ENCODE peak calls at places on chromosomes 2 and 18, in four cellular contexts. C is coronary artery, Q is left lung, G is D721Med. S is an unnamed sample.

GRCh38 chr2:181396575-181397062 is 60.6 kb upstream of the ITGA4 start:
- DNase-seq in G (no peak), C (no peak), Q (no peak), S (no peak)

GRCh38 chr2:238771193-238771592 is 76.7 kb upstream of the TWIST2 start:
- DNase-seq in Q (no peak), G (no peak), C (no peak), S (no peak)

GRCh38 chr2:237490009-237490804 is 3.2 kb downstream of the MLPH start:
- DNase-seq in C (peak; percentile 24), G (no peak), Q (no peak), S (no peak)

GRCh38 chr2:129877795-129878775 is 101.4 kb upstream of the RAB6C start:
- DNase-seq in Q (no peak), C (peak; percentile 75), G (peak; percentile 36), S (no peak)

GRCh38 chr2:20614201-20615045 is 36.5 kb downstream of the HS1BP3 start:
- DNase-seq in G (peak; percentile 63), C (peak; percentile 84), Q (peak; percentile 55), S (no peak)

GRCh38 chr2:236940497-236940896 is 145.2 kb upstream of the COPS8 start:
- DNase-seq in G (no peak), C (no peak), Q (no peak), S (no peak)

GRCh38 chr2:54271236-54271635 is 15.2 kb upstream of the TSPYL6 start:
- DNase-seq in C (no peak), G (no peak), Q (no peak), S (no peak)

GRCh38 chr2:189982777-189983394 is 79.6 kb downstream of the MSTN start:
- DNase-seq in C (no peak), Q (no peak), G (no peak), S (no peak)

GRCh38 chr18:49878567-49878966 is 65.2 kb upstream of the ACAA2 start:
- DNase-seq in Q (no peak), C (no peak), G (no peak), S (no peak)

GRCh38 chr2:148814143-148814852 is 60.7 kb upstream of the KIF5C start:
- DNase-seq in G (no peak), Q (no peak), C (no peak), S (no peak)

GRCh38 chr2:152823901-152824300 is 105.5 kb downstream of the ARL6IP6 start:
- DNase-seq in C (no peak), Q (no peak), G (no peak), S (no peak)

DNA sequence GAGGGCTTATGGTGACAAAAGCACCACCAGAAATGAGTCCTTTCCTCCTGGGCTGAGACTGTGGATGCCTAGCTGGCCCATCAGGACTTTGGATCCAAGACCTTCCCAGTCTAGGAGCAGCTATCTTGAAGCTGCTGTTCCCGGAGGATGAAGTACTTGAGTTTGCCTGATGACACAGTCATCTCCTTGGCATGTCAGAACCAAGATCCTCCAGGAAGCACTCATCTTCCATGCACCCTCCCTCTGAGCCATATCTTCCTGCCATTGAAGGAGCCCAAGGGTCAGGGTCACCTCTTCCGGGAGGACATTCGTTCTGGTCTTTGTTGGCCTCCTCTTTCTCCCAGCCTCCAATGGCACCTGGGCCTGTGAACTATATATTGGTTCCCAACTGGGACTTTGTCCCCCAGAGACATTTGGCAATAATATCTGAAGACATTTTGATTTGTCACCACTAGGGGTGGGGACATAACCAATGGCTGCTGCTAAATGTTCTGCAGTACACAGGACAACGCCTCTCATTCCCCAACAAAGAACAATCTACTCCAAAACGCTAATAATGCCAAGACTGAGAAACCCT is 4.3 kb upstream of the MYO7B start:
- DNase-seq in G (no peak), C (no peak), Q (no peak), S (no peak)
- TF ChIP-seq CTCF in G (no peak), C (no peak), Q (no peak), S (no peak)

DNA sequence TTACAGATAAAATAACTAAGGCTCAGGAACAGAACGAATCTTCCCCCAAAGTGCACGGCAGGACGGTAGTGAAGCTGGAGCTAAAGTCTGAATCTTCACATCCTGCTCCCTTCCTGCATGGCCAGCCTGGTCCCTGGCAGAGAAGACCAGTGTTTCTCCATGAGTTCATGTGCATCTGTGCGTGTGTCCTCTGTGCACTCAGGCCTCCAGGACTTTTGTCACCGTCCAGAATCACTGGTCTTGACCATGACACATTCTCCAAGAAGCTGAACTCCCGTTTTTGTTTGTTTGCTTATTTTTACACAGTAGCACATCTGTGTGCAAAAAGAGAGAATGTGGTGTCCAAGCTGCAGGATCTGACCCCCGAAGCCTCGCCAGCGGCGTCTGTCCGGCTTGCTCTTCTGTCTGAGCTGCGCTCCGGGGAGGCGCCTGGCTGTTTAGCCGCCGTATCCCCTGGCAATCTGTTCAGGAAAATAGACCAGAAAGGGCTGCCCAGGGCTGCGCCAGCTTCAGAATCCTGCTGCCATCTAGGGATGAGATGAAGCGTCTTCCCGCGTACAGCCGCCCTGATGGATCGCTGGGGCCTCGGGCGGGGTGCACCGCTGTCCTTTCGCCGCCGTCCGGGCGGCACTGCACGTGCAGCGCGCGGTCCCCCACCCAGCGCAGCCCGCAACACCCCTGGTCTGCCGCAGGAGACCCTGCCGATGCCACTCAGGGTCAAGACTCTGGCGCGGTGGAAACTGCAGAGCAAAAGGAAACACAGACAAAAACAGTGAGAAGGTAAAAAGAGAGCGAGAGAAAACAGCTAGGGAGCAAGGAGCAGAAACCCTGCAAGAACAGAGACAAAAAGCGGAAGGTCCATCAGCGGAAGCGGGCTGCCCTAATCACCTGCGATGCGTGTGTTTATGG is 2113.6 kb upstream of the PIK3C3 start:
- DNase-seq in C (no peak), Q (peak; percentile 79), G (peak; percentile 49), S (no peak)
- TF ChIP-seq CTCF in C (no peak), Q (no peak), G (peak; percentile 66), S (no peak)

DNA sequence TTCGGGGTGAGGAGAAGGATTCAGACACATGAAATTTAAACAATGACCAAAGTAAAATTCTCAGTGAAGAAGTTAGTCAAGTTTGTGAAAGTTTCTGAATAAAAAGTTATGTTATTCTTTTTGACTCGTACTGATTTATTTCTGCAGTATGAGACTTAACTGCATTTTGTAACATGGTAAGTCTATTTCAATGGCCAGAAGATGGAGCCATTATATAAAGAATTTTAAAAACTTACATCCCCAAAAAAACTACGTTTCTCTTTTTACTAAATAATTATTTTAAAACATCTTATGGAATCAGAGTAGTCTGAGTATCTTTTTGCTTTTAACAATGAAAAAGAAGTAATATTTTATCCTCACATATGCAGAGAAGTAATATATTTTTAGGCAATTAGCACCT is 51.4 kb upstream of the SCN1A start:
- DNase-seq in G (no peak), Q (no peak), C (no peak), S (no peak)
- TF ChIP-seq CTCF in G (peak; percentile 16), Q (no peak), C (no peak), S (no peak)

GRCh38 chr2:206257861-206258260 is 16.6 kb upstream of the ZDBF2 start:
- DNase-seq in C (no peak), Q (no peak), G (no peak), S (no peak)

GRCh38 chr2:206257345-206257744 is 17.1 kb upstream of the ZDBF2 start:
- DNase-seq in G (no peak), Q (no peak), C (no peak), S (no peak)

GRCh38 chr2:206259615-206260426 is 14.6 kb upstream of the ZDBF2 start:
- DNase-seq in Q (no peak), C (no peak), G (no peak), S (no peak)

GRCh38 chr2:206255003-206255402 is 19.5 kb upstream of the ZDBF2 start:
- DNase-seq in Q (no peak), C (no peak), G (no peak), S (no peak)

GRCh38 chr2:206256711-206257110 is 17.8 kb upstream of the ZDBF2 start:
- DNase-seq in C (no peak), Q (no peak), G (no peak), S (no peak)
- TF ChIP-seq CTCF in C (no peak), Q (no peak), G (no peak), S (no peak)

GRCh38 chr2:233075966-233076339 is 15.8 kb downstream of the INPP5D start:
- DNase-seq in G (no peak), Q (no peak), C (peak; percentile 24), S (peak; percentile 27)

GRCh38 chr2:233072838-233073237 is 12.7 kb downstream of the INPP5D start:
- DNase-seq in Q (no peak), C (peak; percentile 53), G (no peak), S (peak; percentile 12)

GRCh38 chr2:233076749-233077148 is 16.6 kb downstream of the INPP5D start:
- DNase-seq in C (no peak), G (no peak), Q (no peak), S (peak; percentile 15)

GRCh38 chr2:233074106-233074505 is 14.0 kb downstream of the INPP5D start:
- DNase-seq in C (peak; percentile 47), G (no peak), Q (no peak), S (peak; percentile 13)

GRCh38 chr2:233075141-233075965 is 15.2 kb downstream of the INPP5D start:
- DNase-seq in Q (no peak), C (peak; percentile 56), G (no peak), S (peak; percentile 16)
- TF ChIP-seq CTCF in Q (no peak), C (no peak), G (no peak), S (no peak)

DNA sequence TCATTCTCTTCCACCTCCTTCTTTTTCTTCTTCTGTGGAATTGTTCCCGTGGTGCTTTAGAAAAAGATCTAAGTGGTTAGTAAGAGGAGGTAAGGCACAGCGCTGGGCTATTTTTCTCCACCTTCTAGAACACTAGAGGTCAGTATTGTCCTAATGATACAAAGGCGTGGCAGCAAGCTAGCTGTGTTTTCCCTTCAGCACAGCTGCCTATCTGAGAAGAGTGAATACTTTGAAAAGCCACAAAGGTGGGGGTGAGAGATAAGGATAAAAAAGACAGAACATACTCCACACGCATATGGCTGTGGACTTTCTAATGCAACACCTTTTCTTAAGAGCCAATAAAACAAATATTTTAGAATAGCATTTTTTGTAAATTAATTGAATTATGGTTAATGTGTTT is 2.1 kb downstream of the CNTNAP5 start:
- DNase-seq in C (no peak), G (peak; percentile 16), Q (no peak), S (no peak)
- TF ChIP-seq CTCF in C (peak; percentile 41), G (peak; percentile 90), Q (peak; percentile 49), S (no peak)